ENCODE peak calls at places on chromosomes 3 and 15, in four cellular contexts. R, Z, I and Y are unnamed samples.

GRCh38 chr3:1346386-1346785 is 253.6 kb downstream of the CNTN6 start:
- DNase-seq in R (no peak), Z (no peak), I (no peak), Y (no peak)

GRCh38 chr3:102390465-102390864 is 44.4 kb upstream of the ZPLD1 start:
- DNase-seq in R (no peak), Z (no peak), I (no peak), Y (no peak)

GRCh38 chr15:99909914-99910313 is 176.7 kb upstream of the LYSMD4 start:
- DNase-seq in R (peak; percentile 20), Z (no peak), I (peak; percentile 35), Y (no peak)

GRCh38 chr3:18888370-18888769 is 259.9 kb upstream of the KCNH8 start:
- DNase-seq in R (peak; percentile 23), Z (no peak), I (no peak), Y (no peak)

GRCh38 chr3:126990024-126990700 is 7.2 kb downstream of the PLXNA1 start:
- DNase-seq in R (no peak), Z (no peak), I (no peak), Y (no peak)

GRCh38 chr3:5078151-5078550 is 43.9 kb upstream of the ARL8B start:
- DNase-seq in R (peak; percentile 82), Z (peak; percentile 56), I (no peak), Y (peak; percentile 82)

GRCh38 chr3:50583897-50584296 is 14.6 kb downstream of the HEMK1 start:
- DNase-seq in R (no peak), Z (no peak), I (no peak), Y (no peak)

GRCh38 chr3:122676759-122677158 is 3.9 kb upstream of the PARP14 start:
- DNase-seq in R (no peak), Z (peak; percentile 48), I (no peak), Y (no peak)

GRCh38 chr3:27628029-27628750 is 93.9 kb downstream of the EOMES start:
- DNase-seq in R (peak; percentile 91), Z (no peak), I (no peak), Y (no peak)

GRCh38 chr3:46934508-46935167 is 41.9 kb downstream of the CCDC12 start:
- DNase-seq in R (peak; percentile 85), Z (no peak), I (no peak), Y (peak; percentile 86)

GRCh38 chr3:38706961-38707360 is 57.5 kb upstream of the SCN5A start:
- DNase-seq in R (no peak), Z (no peak), I (no peak), Y (no peak)

GRCh38 chr3:197613187-197613586 is 57.4 kb upstream of the BDH1 start:
- DNase-seq in R (no peak), Z (no peak), I (no peak), Y (no peak)

GRCh38 chr15:81254277-81255265 is 57.9 kb downstream of the IL16 start:
- DNase-seq in R (no peak), Z (no peak), I (no peak), Y (peak; percentile 55)

GRCh38 chr3:39639344-39640236 is 169.8 kb upstream of the MYRIP start:
- DNase-seq in R (peak; percentile 94), Z (peak; percentile 97), I (peak; percentile 3), Y (peak; percentile 91)

GRCh38 chr3:129514563-129514962 is 13.9 kb upstream of the RHO start:
- DNase-seq in R (no peak), Z (no peak), I (no peak), Y (no peak)

GRCh38 chr3:12999147-13000140 is 73.8 kb downstream of the IQSEC1 start:
- DNase-seq in R (no peak), Z (no peak), I (no peak), Y (no peak)

GRCh38 chr15:24877174-24877573 is 77.6 kb upstream of the SNRPN start:
- DNase-seq in R (peak; percentile 35), Z (no peak), I (no peak), Y (no peak)

GRCh38 chr3:128242818-128243601 is 89.7 kb downstream of the EEFSEC start:
- DNase-seq in R (no peak), Z (no peak), I (no peak), Y (no peak)

GRCh38 chr3:31472479-31473390 is 60.0 kb upstream of the STT3B start:
- DNase-seq in R (peak; percentile 22), Z (peak; percentile 87), I (no peak), Y (peak; percentile 77)

GRCh38 chr15:79494963-79495362 is 62.8 kb downstream of the MINAR1 start:
- DNase-seq in R (no peak), Z (no peak), I (no peak), Y (no peak)

GRCh38 chr3:132800958-132801357 is 78.7 kb upstream of the NPHP3 start:
- DNase-seq in R (no peak), Z (peak; percentile 3), I (no peak), Y (no peak)

GRCh38 chr15:75782926-75783325 is 60.3 kb upstream of the UBE2Q2 start:
- DNase-seq in R (no peak), Z (no peak), I (no peak), Y (no peak)

GRCh38 chr3:6799264-6799915 is 61.5 kb upstream of the GRM7 start:
- DNase-seq in R (peak; percentile 42), Z (no peak), I (peak; percentile 61), Y (peak; percentile 18)

GRCh38 chr3:187186801-187187421 is 10.4 kb upstream of the RTP1 start:
- DNase-seq in R (peak; percentile 92), Z (peak; percentile 98), I (no peak), Y (peak; percentile 83)

DNA sequence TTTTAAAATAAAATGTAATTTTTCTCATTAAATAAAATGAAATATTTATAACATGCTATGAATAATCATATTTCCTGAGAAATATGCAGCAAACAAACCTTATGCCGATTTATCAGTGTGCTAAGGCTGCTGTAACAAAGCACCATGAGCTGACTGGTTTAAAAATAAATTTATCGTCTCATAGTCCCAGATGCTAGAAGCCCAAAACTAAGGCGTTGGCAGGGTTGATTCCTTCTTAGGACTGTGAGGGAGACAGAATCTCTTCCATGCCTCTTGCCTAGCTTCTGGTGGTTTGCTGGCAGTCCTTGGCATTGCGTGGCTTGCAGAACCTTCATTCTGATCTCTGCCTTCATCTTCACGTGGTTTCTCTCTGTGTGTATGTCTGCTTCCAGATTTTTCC is 740.3 kb downstream of the OTOL1 start:
- DNase-seq in R (no peak), Z (no peak), I (no peak), Y (no peak)
- TF ChIP-seq EZH2 in R (no peak), Z (no peak), I (no peak), Y (no peak)

GRCh38 chr15:38883987-38884386 is 319.4 kb upstream of the RASGRP1 start:
- DNase-seq in R (no peak), Z (peak; percentile 62), I (no peak), Y (no peak)
- H3K9ac ChIP-seq in R (no peak overlapping the region), Z (no peak overlapping the region), I (no peak overlapping the region), Y (no peak overlapping the region)

DNA sequence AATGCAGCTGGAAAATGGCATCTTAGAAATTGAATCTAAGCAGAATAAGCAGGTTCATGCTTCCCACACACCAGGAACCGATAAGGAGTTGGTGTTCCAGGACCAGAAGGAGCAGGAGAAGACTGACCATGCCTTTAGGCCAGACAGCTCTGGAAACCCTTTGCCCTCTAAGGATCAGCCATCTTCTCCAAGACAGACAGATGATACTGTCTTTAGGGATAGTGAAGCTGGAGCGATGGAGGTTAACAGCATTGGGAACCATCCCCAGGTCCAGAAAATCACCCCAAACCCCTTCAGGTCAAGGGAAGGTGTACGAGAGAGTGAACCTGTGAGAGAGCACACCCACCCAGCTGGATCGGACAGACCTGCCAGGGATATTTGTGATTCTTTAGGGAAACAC is 49.2 kb downstream of the CDAN1 start:
- DNase-seq in R (no peak), Z (no peak), I (no peak), Y (no peak)
- H3K27ac ChIP-seq in R (no peak overlapping the region), Z (no peak overlapping the region), I (no peak overlapping the region), Y (peak overlapping the region; percentile 5)

DNA sequence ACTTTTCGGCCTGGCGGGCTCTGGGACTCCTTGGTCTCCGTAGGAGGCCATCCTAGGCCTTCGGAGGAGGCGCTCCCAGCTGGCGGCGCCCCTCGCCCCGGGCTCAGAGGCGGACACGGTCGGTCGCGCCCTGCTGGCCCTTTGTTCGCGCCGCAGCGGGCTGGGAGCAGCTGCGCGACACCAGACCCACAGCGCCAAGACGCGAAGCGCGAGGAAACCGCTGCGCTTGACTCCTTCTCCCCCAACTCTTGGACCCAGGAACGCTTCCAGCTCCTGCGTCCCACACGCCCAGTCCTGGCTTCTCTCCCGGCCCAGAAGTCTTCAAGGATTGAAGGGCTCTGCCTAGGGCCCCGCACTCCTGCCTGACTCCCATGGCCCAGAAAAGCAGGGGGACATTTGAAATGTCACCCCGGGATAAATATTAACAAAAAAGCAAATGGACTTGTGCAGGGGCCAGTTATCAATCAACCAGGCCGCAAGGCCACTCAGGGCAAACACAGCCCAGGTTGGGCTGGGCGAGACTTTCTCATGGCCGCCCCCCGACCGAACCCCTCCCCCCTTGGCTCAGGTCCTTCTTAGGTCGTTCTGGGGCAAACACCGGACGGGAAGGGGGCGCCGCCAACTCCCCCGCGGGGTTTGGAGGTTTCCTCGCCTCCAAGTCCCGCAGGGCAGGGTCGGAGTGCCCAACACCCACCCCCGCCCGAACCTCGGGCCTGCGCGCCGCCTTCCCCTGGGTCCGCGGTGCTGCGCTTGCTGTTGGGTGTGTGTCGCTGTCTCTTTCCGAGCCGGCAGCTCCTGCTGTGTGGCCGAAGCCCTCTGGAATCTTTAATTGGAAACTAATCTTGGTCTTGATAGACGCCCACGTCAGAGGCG is 5.1 kb downstream of the ONECUT1 start:
- DNase-seq in R (no peak), Z (no peak), I (peak; percentile 69), Y (no peak)
- TF ChIP-seq EZH2 in R (no peak), Z (peak; percentile 44), I (peak; percentile 84), Y (no peak)

GRCh38 chr3:60192297-60193114 is 1058.7 kb downstream of the FHIT start:
- DNase-seq in R (no peak), Z (no peak), I (no peak), Y (no peak)
- H3K9ac ChIP-seq in R (no peak overlapping the region), Z (no peak overlapping the region), I (no peak overlapping the region), Y (no peak overlapping the region)

GRCh38 chr3:76724075-76724474 is 315.8 kb upstream of the ROBO2 start:
- DNase-seq in R (no peak), Z (no peak), I (peak; percentile 3), Y (no peak)

GRCh38 chr3:76728411-76728810 is 311.5 kb upstream of the ROBO2 start:
- DNase-seq in R (peak; percentile 2), Z (no peak), I (no peak), Y (no peak)

GRCh38 chr3:76724706-76725105 is 315.2 kb upstream of the ROBO2 start:
- DNase-seq in R (no peak), Z (no peak), I (no peak), Y (no peak)

GRCh38 chr3:76726034-76726433 is 313.9 kb upstream of the ROBO2 start:
- DNase-seq in R (no peak), Z (no peak), I (no peak), Y (no peak)

DNA sequence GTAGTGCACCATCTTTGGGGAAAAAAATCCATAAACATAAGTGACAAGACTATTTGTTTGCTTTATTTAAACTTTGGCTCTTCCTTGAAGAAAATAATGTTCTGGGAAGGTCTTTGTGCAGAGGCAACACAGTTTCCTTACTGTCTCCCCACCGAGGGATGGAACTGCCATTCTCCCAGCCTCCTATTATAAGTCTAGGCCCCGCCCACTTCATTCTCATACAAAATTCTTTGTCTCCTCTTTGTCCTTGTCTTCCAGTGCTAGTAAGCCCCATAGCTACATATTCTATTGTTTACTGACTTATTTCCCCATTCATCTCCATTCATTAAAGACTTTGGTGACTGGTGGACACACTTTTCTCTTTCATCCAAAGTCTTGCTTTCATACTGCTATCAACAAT is 316.5 kb upstream of the ROBO2 start:
- DNase-seq in R (no peak), Z (no peak), I (peak; percentile 3), Y (no peak)
- H3K27ac ChIP-seq in R (no peak overlapping the region), Z (no peak overlapping the region), I (no peak overlapping the region), Y (no peak overlapping the region)